ENCODE peak calls at places on chromosomes 11 and 22, in eight cellular contexts. G is AG10803; J is activated CD4-positive, CD25-positive, alpha-beta regulatory T cell treated with anti-CD3 and anti-CD28 coated beads, Interleukin-2, amount 50 U/mL, for 16 hours; A is activated CD4-positive, alpha-beta memory T cell treated with anti-CD3 and anti-CD28 coated beads, Interleukin-2, amount 10 ng/mL, durations not matched to agents 7 days and 5 days; E is stimulated activated CD8-positive, alpha-beta memory T cell treated with anti-CD3 and anti-CD28 coated beads, Interleukin-2, amount 100 ng/mL, for 1 hour; O is EL; B is amniotic stem cell; T is NCI-H1105 treated with DMSO at 0.1 percent for 48 hours. U is an unnamed sample.

GRCh38 chr11:43403357-43404231 is 44.9 kb downstream of the TTC17 start:
- DNase-seq in T (no peak), G (no peak), O (no peak), B (no peak), E (no peak), A (no peak), J (no peak), U (no peak)

GRCh38 chr11:13118194-13118593 is 109.1 kb downstream of the RASSF10 start:
- DNase-seq in T (no peak), A (no peak), E (no peak), O (peak; percentile 100), G (peak; percentile 95), B (peak; percentile 74), J (no peak), U (no peak)

GRCh38 chr11:112249871-112250590 is 10.6 kb downstream of the PLET1 start:
- DNase-seq in B (no peak), G (peak; percentile 39), O (peak; percentile 46), J (no peak), T (no peak), E (no peak), A (no peak), U (no peak)

GRCh38 chr11:65611758-65612603 is 2.0 kb downstream of the MAP3K11 start:
- DNase-seq in B (no peak), G (no peak), T (no peak), O (peak; percentile 47), J (no peak), E (no peak), A (no peak), U (no peak)

GRCh38 chr11:40924915-40925314 is 534.5 kb downstream of the LRRC4C start:
- DNase-seq in E (no peak), T (peak; percentile 18), B (no peak), A (no peak), O (no peak), G (no peak), J (no peak), U (no peak)

GRCh38 chr11:97860237-97860636 is 1160.5 kb upstream of the CNTN5 start:
- DNase-seq in E (no peak), T (no peak), A (no peak), G (no peak), O (no peak), B (no peak), J (no peak), U (no peak)

GRCh38 chr11:72813740-72814138 is 472 bp upstream of the ATG16L2 start:
- DNase-seq in O (peak; percentile 89), T (peak; percentile 82), J (no peak), A (no peak), B (peak; percentile 56), G (peak; percentile 75), E (peak; percentile 75), U (peak; percentile 82)

GRCh38 chr11:73693877-73694525 is 47.6 kb downstream of the PLEKHB1 start:
- DNase-seq in G (no peak), J (no peak), B (no peak), T (no peak), A (no peak), O (no peak), E (no peak), U (no peak)

GRCh38 chr11:86245369-86246292 is 1.1 kb downstream of the EED start:
- DNase-seq in J (no peak), T (peak; percentile 70), G (no peak), E (no peak), O (peak; percentile 34), B (no peak), A (peak; percentile 39), U (peak; percentile 12)

GRCh38 chr11:17529814-17530162 is 14.4 kb downstream of the USH1C start:
- DNase-seq in T (no peak), J (no peak), O (no peak), E (no peak), A (no peak), G (no peak), B (no peak), U (no peak)

GRCh38 chr11:57248780-57249383 is 11.8 kb upstream of the APLNR start:
- DNase-seq in B (peak; percentile 69), T (peak; percentile 41), E (no peak), G (peak; percentile 69), J (no peak), O (peak; percentile 67), A (peak; percentile 18), U (peak; percentile 32)

GRCh38 chr11:130651266-130651855 is 202.9 kb downstream of the ADAMTS15 start:
- DNase-seq in A (no peak), E (no peak), G (no peak), B (no peak), O (no peak), J (no peak), T (no peak), U (no peak)

GRCh38 chr11:119727523-119728081 is 1.4 kb downstream of the NECTIN1 start:
- DNase-seq in G (no peak), T (peak; percentile 47), B (no peak), J (no peak), O (no peak), A (peak; percentile 27), E (no peak), U (peak; percentile 25)

GRCh38 chr22:46501701-46502100 is 35.7 kb downstream of the CELSR1 start:
- DNase-seq in B (peak; percentile 65), T (no peak), E (no peak), J (no peak), O (peak; percentile 70), A (no peak), G (peak; percentile 56), U (no peak)

GRCh38 chr11:84671325-84672019 is 955.7 kb downstream of the DLG2 start:
- DNase-seq in A (no peak), G (no peak), J (no peak), O (no peak), T (no peak), E (no peak), B (no peak), U (no peak)

GRCh38 chr11:84833488-84834086 is 793.6 kb downstream of the DLG2 start:
- DNase-seq in B (no peak), G (no peak), O (no peak), A (no peak), J (no peak), E (no peak), T (no peak), U (no peak)

GRCh38 chr11:73950869-73951710 is at the start of gene DNAJB13:
- DNase-seq in B (no peak), G (peak; percentile 25), A (peak; percentile 45), J (no peak), T (peak; percentile 39), E (no peak), O (peak; percentile 50), U (peak; percentile 35)

GRCh38 chr11:123354371-123354770 is 75.7 kb upstream of the GRAMD1B start:
- DNase-seq in B (no peak), J (no peak), A (no peak), G (no peak), T (no peak), E (no peak), O (no peak), U (no peak)

GRCh38 chr11:60482361-60482760 is 10.2 kb upstream of the MS4A12 start:
- DNase-seq in T (no peak), J (no peak), G (no peak), E (no peak), O (no peak), B (no peak), A (no peak), U (no peak)

GRCh38 chr11:132445966-132446365 is 1075.6 kb downstream of the NTM start:
- DNase-seq in B (no peak), J (no peak), A (no peak), T (no peak), E (no peak), O (no peak), G (peak; percentile 32), U (no peak)

GRCh38 chr11:102590646-102591045 is 34.5 kb downstream of the MMP20 start:
- DNase-seq in G (no peak), O (no peak), J (no peak), A (no peak), E (no peak), B (no peak), T (no peak), U (no peak)

GRCh38 chr11:130166457-130166784 is 6.8 kb downstream of the ST14 start:
- DNase-seq in J (no peak), A (no peak), G (peak; percentile 89), E (no peak), O (peak; percentile 91), T (no peak), B (peak; percentile 72), U (no peak)

GRCh38 chr11:31419669-31420068 is 50.0 kb downstream of the DNAJC24 start:
- DNase-seq in A (no peak), J (no peak), G (no peak), O (no peak), B (no peak), E (no peak), T (no peak), U (no peak)

GRCh38 chr11:65500262-65501004 is 1.6 kb downstream of the MALAT1 start:
- DNase-seq in B (no peak), J (no peak), A (peak; percentile 57), O (peak; percentile 59), G (peak; percentile 68), E (no peak), T (peak; percentile 23), U (peak; percentile 59)

GRCh38 chr11:16296243-16296642 is 60.1 kb downstream of the SOX6 start:
- DNase-seq in A (no peak), G (no peak), B (no peak), T (no peak), J (no peak), O (no peak), E (no peak), U (no peak)

GRCh38 chr11:69022268-69022667 is 9.2 kb upstream of the MRGPRF start:
- DNase-seq in T (no peak), E (no peak), B (no peak), G (no peak), J (no peak), A (no peak), O (no peak), U (no peak)

GRCh38 chr22:44947029-44947428 is 62.8 kb downstream of the PHF21B start:
- DNase-seq in O (no peak), A (no peak), T (no peak), J (no peak), G (no peak), E (no peak), B (no peak), U (no peak)

GRCh38 chr11:113189909-113190667 is 124.3 kb upstream of the TTC12 start:
- DNase-seq in A (no peak), G (peak; percentile 98), B (peak; percentile 56), T (no peak), E (no peak), J (no peak), O (peak; percentile 97), U (no peak)

GRCh38 chr22:42459273-42460040 is 27.3 kb upstream of the NFAM1 start:
- DNase-seq in J (no peak), A (no peak), B (no peak), E (no peak), O (no peak), T (no peak), G (no peak), U (no peak)

GRCh38 chr11:11584446-11584810 is 37.4 kb downstream of the GALNT18 start:
- DNase-seq in E (no peak), A (no peak), G (peak; percentile 29), O (peak; percentile 78), J (no peak), T (no peak), B (peak; percentile 14), U (no peak)

GRCh38 chr11:37642321-37642720 is 1044.3 kb upstream of the RAG2 start:
- DNase-seq in O (no peak), E (no peak), T (no peak), J (no peak), B (no peak), G (no peak), A (no peak), U (no peak)

GRCh38 chr11:36156486-36157150 is 132.6 kb downstream of the COMMD9 start:
- DNase-seq in O (peak; percentile 21), T (no peak), A (no peak), B (no peak), E (no peak), J (no peak), G (no peak), U (no peak)

GRCh38 chr22:26707581-26707980 is 50.2 kb downstream of the MIAT start:
- DNase-seq in B (no peak), J (no peak), E (no peak), T (no peak), A (no peak), O (no peak), G (no peak), U (no peak)

U was measured in DND-41.